ENCODE peak calls at places on chromosome 4, in six cellular contexts. I is GM06990, J is right lobe of liver, M is AG10803, Q is tibial nerve, L is mucosa of descending colon. S is an unnamed sample.

GRCh38 chr4:87165886-87166285 is 54.5 kb downstream of the KLHL8 start:
- DNase-seq in L (no peak), I (no peak), Q (no peak), J (no peak), M (no peak), S (no peak)

GRCh38 chr4:84578540-84579409 is 4.2 kb upstream of the CDS1 start:
- DNase-seq in L (peak), I (no peak), M (peak), Q (no peak), J (no peak), S (peak)

GRCh38 chr4:108774809-108775530 is 12.1 kb upstream of the ETNPPL start:
- DNase-seq in J (peak), L (no peak), Q (no peak), M (no peak), I (no peak), S (no peak)

GRCh38 chr4:169062861-169063197 is 52.8 kb upstream of the CBR4 start:
- DNase-seq in J (no peak), Q (no peak), L (no peak), I (no peak), M (no peak), S (no peak)

GRCh38 chr4:67084801-67085200 is 460.5 kb downstream of the CENPC start:
- DNase-seq in Q (no peak), M (no peak), J (no peak), I (no peak), L (no peak), S (no peak)

GRCh38 chr4:24729041-24729730 is 66.2 kb upstream of the SOD3 start:
- DNase-seq in I (no peak), M (peak), L (no peak), J (no peak), Q (no peak), S (no peak)

GRCh38 chr4:4995103-4995761 is 24.0 kb downstream of the CYTL1 start:
- DNase-seq in J (peak), M (peak), L (peak), I (peak), Q (peak), S (no peak)

GRCh38 chr4:90159193-90159592 is 32.0 kb downstream of the CCSER1 start:
- DNase-seq in M (no peak), I (no peak), J (no peak), L (no peak), Q (no peak), S (no peak)

GRCh38 chr4:37244583-37245390 is at the start of gene NWD2:
- DNase-seq in I (no peak), M (no peak), Q (no peak), J (peak), L (peak), S (no peak)

GRCh38 chr4:104860227-104861123 is 286.2 kb upstream of the TET2 start:
- DNase-seq in L (peak), M (peak), J (no peak), I (peak), Q (peak), S (peak)

GRCh38 chr4:11710484-11710883 is 281.8 kb upstream of the HS3ST1 start:
- DNase-seq in L (no peak), I (no peak), M (no peak), Q (no peak), J (no peak), S (no peak)

GRCh38 chr4:76306882-76307669 is 543 bp downstream of the STBD1 start:
- DNase-seq in I (no peak), J (peak), Q (no peak), L (peak), M (peak), S (no peak)

GRCh38 chr4:162011039-162011438 is 152.8 kb downstream of the FSTL5 start:
- DNase-seq in M (peak), L (no peak), Q (no peak), I (no peak), J (no peak), S (no peak)

GRCh38 chr4:5995901-5996623 is 22.2 kb downstream of the C4orf50 start:
- DNase-seq in M (no peak), L (no peak), I (peak), J (no peak), Q (no peak), S (no peak)

GRCh38 chr4:150366487-150366999 is 215.4 kb upstream of the MAB21L2 start:
- DNase-seq in J (no peak), Q (no peak), I (peak), M (no peak), L (no peak), S (no peak)

GRCh38 chr4:4862665-4863482 is 3.4 kb downstream of the MSX1 start:
- DNase-seq in I (no peak), J (no peak), L (no peak), M (no peak), Q (no peak), S (no peak)

GRCh38 chr4:150533673-150534072 is 48.3 kb upstream of the MAB21L2 start:
- DNase-seq in Q (no peak), I (no peak), L (no peak), J (no peak), M (no peak), S (no peak)

GRCh38 chr4:41512604-41513003 is 25.4 kb upstream of the LIMCH1 start:
- DNase-seq in I (no peak), Q (no peak), M (no peak), J (no peak), L (no peak), S (no peak)

GRCh38 chr4:99863804-99864203 is 30.4 kb downstream of the LAMTOR3 start:
- DNase-seq in I (no peak), J (no peak), M (peak), L (no peak), Q (no peak), S (peak)

GRCh38 chr4:17781831-17782287 is 438 bp upstream of the FAM184B start:
- DNase-seq in J (no peak), I (no peak), M (no peak), L (no peak), Q (no peak), S (no peak)
- H3K4me3 ChIP-seq in J (peak), I (no peak), M (peak), L (no peak), Q (no peak), S (peak)

GRCh38 chr4:147407261-147408045 is 73.4 kb upstream of the EDNRA start:
- DNase-seq in I (no peak), J (no peak), M (no peak), L (no peak), Q (no peak), S (no peak)
- TF ChIP-seq CTCF in I (peak), J (no peak), M (peak), L (no peak), Q (no peak), S (peak)

GRCh38 chr4:185127021-185127925 is 15.8 kb upstream of the SLC25A4 start:
- DNase-seq in M (no peak), L (no peak), J (peak), I (peak), Q (no peak), S (no peak)
- H3K4me3 ChIP-seq in M (peak), L (no peak), J (peak), I (no peak), Q (peak), S (peak)

GRCh38 chr4:106978046-106978774 is 57.9 kb downstream of the DKK2 start:
- DNase-seq in J (no peak), M (no peak), I (no peak), Q (no peak), L (no peak), S (no peak)

GRCh38 chr4:106985830-106986229 is 50.3 kb downstream of the DKK2 start:
- DNase-seq in J (no peak), M (peak), I (no peak), L (no peak), Q (no peak), S (no peak)

GRCh38 chr4:106986486-106986885 is 49.6 kb downstream of the DKK2 start:
- DNase-seq in M (peak), Q (no peak), J (no peak), I (no peak), L (no peak), S (peak)

GRCh38 chr4:106981431-106981830 is 54.7 kb downstream of the DKK2 start:
- DNase-seq in Q (no peak), M (no peak), I (no peak), J (no peak), L (no peak), S (no peak)

DNA sequence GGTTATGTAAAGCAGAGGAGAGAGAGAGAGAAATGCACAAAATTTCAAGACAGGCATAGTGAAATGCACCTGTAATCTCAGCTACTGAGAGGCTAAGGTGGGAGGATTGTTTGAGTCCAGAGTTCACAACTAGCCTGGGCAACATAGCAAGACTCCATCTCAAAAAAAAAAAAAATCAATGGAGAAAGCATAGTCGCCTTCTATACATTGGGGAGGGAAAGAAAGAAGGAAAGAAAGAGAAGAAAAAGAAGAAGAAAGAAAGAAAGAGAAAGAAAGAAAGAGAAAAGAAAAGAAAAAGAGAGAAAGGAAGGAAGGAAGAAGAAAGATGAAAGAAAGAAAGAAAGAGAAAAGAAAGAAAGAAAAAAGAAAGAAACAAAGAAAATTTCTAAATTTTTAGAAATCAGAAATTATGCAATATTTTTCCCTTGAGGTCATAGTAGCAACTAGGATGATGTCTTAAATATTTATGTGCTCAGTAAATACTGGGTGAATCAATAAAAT is 53.4 kb downstream of the DKK2 start:
- DNase-seq in I (no peak), Q (no peak), J (no peak), L (no peak), M (no peak), S (no peak)
- TF ChIP-seq CTCF in I (no peak), Q (no peak), J (no peak), L (no peak), M (no peak), S (no peak)

GRCh38 chr4:74793757-74794340 is 474 bp downstream of the BTC start:
- DNase-seq in I (peak), M (no peak), L (peak), Q (no peak), J (peak), S (no peak)
- H3K4me3 ChIP-seq in I (peak), M (peak), L (peak), Q (peak), J (peak), S (peak)

GRCh38 chr4:128424524-128425195 is 137.0 kb upstream of the PGRMC2 start:
- DNase-seq in J (no peak), I (no peak), L (no peak), Q (no peak), M (peak), S (no peak)

GRCh38 chr4:128428397-128428796 is 140.8 kb upstream of the PGRMC2 start:
- DNase-seq in M (no peak), I (no peak), Q (no peak), J (no peak), L (no peak), S (no peak)

DNA sequence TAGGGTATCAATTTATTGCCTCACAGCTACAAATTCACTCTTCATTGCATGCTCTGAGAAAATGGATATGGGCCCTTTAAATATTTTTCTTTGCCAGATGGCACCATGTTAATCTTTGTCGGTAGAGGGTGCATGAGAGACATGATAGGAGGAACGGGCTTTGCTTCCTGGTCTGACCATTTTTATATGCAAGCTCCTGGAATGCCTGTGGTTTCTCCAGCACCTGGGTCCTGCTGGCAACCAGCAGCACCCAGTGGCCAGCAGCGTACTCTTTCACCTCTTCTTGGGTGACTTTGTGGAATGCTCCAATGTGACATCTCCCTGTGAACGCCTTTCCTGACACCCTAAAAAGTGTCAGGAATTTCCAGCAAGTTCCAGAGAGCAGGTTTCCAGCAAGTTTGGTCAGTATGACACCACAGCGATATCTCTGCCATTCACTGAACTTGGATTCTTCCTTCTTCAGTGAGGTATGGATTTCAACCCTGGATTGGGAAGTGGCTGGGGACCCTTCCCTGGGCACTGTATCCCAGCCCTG is 140.3 kb upstream of the PGRMC2 start:
- DNase-seq in M (peak), J (peak), Q (no peak), I (no peak), L (peak), S (peak)
- TF ChIP-seq CTCF in M (peak), J (peak), Q (peak), I (peak), L (no peak), S (peak)

DNA sequence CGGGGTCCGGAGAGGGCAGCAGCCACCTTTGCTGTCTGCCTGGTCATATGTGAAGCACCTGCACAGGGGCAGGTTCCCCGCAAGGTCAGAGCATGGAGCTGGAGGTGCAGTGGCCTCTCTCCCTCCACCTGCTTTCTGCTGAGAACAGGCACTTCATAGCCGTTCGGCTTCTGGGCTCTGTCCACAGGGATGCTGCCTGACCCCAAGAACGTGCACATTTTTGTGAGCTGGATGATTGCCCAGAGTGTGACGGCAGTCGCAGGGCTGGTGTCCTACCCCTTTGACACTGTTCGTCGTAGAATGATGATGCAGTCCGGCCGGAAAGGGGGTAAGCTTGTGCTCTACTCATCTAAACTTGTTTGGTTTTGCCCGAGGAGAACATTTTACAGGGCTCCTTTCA is 2.5 kb downstream of the SLC25A4 start:
- DNase-seq in L (no peak), I (peak), Q (no peak), M (no peak), J (no peak), S (no peak)
- H3K4me3 ChIP-seq in L (no peak), I (no peak), Q (no peak), M (no peak), J (no peak), S (no peak)

S was measured in HFF-Myc.